ENCODE peak calls at places on chromosomes 6 and 20, in four cellular contexts. K, P, R and D are unnamed samples. For H3K4me1, the result is how much of the 10 kb centered on the place peaks cover.

GRCh38 chr6:166006593-166007301 is 160.9 kb downstream of the TBXT start:
- DNase-seq in K (no peak), P (peak), R (no peak), D (peak)

GRCh38 chr6:89944826-89945407 is 50.6 kb downstream of the GJA10 start:
- DNase-seq in K (no peak), P (peak), R (no peak), D (peak)

GRCh38 chr20:37394543-37395410 is 48.8 kb downstream of the SRC start:
- DNase-seq in K (no peak), P (no peak), R (no peak), D (no peak)

GRCh38 chr20:23133560-23133998 is 47.5 kb upstream of the CD93 start:
- DNase-seq in K (no peak), P (no peak), R (no peak), D (no peak)

GRCh38 chr6:42165016-42165415 is 8.1 kb upstream of the GUCA1A start:
- DNase-seq in K (no peak), P (peak), R (no peak), D (no peak)

GRCh38 chr20:32004963-32005362 is 5.3 kb upstream of the CCM2L start:
- DNase-seq in K (no peak), P (peak), R (no peak), D (peak)

GRCh38 chr20:63254536-63255384 is 497 bp upstream of the NKAIN4 start:
- DNase-seq in K (peak), P (no peak), R (no peak), D (peak)

GRCh38 chr6:106820412-106820852 is 154.1 kb downstream of the CD24 start:
- DNase-seq in K (no peak), P (peak), R (no peak), D (peak)

GRCh38 chr6:30100585-30101422 is 12.1 kb downstream of the TRIM31 start:
- DNase-seq in K (no peak), P (no peak), R (no peak), D (no peak)

GRCh38 chr6:165222315-165223025 is 86.9 kb downstream of the C6orf118 start:
- DNase-seq in K (no peak), P (no peak), R (no peak), D (no peak)

GRCh38 chr20:7010584-7010983 is 243.1 kb downstream of the BMP2 start:
- DNase-seq in K (no peak), P (no peak), R (no peak), D (peak)

GRCh38 chr20:36177716-36178115 is 23.2 kb downstream of the EPB41L1 start:
- DNase-seq in K (no peak), P (no peak), R (no peak), D (no peak)

GRCh38 chr6:144331610-144332009 is 46.5 kb downstream of the UTRN start:
- DNase-seq in K (no peak), P (peak), R (no peak), D (peak)

GRCh38 chr6:51090343-51090742 is 271.7 kb downstream of the TFAP2B start:
- DNase-seq in K (no peak), P (no peak), R (no peak), D (no peak)

GRCh38 chr6:34324738-34325444 is 67.6 kb downstream of the NUDT3 start:
- DNase-seq in K (no peak), P (peak), R (no peak), D (no peak)

GRCh38 chr6:30544666-30545272 is 11.5 kb downstream of the GNL1 start:
- DNase-seq in K (peak), P (peak), R (no peak), D (peak)

GRCh38 chr6:31908791-31909190 is 6.9 kb upstream of the ZBTB12 start:
- DNase-seq in K (no peak), P (peak), R (no peak), D (no peak)

GRCh38 chr6:22271044-22271443 is 25.8 kb downstream of the PRL start:
- DNase-seq in K (no peak), P (peak), R (no peak), D (no peak)

GRCh38 chr6:136341967-136342366 is 52.3 kb upstream of the BCLAF1 start:
- DNase-seq in K (no peak), P (no peak), R (no peak), D (no peak)

GRCh38 chr20:20549267-20549612 is 163.2 kb downstream of the RALGAPA2 start:
- DNase-seq in K (no peak), P (no peak), R (no peak), D (peak)

GRCh38 chr6:156953478-156954146 is 176.4 kb downstream of the ARID1B start:
- DNase-seq in K (peak), P (peak), R (no peak), D (peak)

GRCh38 chr6:137951064-137951597 is 84.1 kb downstream of the TNFAIP3 start:
- DNase-seq in K (no peak), P (no peak), R (no peak), D (no peak)

GRCh38 chr6:106107043-106107613 is 21.0 kb downstream of the PRDM1 start:
- DNase-seq in K (no peak), P (no peak), R (no peak), D (no peak)

GRCh38 chr6:126388235-126388634 is 48.3 kb downstream of the CENPW start:
- DNase-seq in K (no peak), P (no peak), R (no peak), D (no peak)

GRCh38 chr20:5465281-5465680 is 148.5 kb upstream of the PROKR2 start:
- DNase-seq in K (no peak), P (no peak), R (no peak), D (no peak)

GRCh38 chr6:35043381-35043780 is 97.8 kb downstream of the TCP11 start:
- DNase-seq in K (no peak), P (no peak), R (no peak), D (no peak)

GRCh38 chr6:38155144-38155543 is 335.6 kb downstream of the ZFAND3 start:
- DNase-seq in K (no peak), P (peak), R (no peak), D (no peak)

GRCh38 chr20:21099653-21100589 is 6.2 kb downstream of the LINC00237 start:
- DNase-seq in K (no peak), P (peak), R (no peak), D (peak)

GRCh38 chr6:42979523-42980177 is 669 bp upstream of the PEX6 start:
- DNase-seq in K (no peak), P (peak), R (no peak), D (no peak)

GRCh38 chr6:21278078-21278790 is 315.3 kb upstream of the SOX4 start:
- DNase-seq in K (no peak), P (no peak), R (no peak), D (no peak)

GRCh38 chr6:169224185-169224695 is 29.4 kb downstream of the THBS2 start:
- DNase-seq in K (no peak), P (peak), R (no peak), D (no peak)

GRCh38 chr6:160519603-160520042 is 144.5 kb downstream of the LPA start:
- DNase-seq in K (no peak), P (no peak), R (no peak), D (peak)

GRCh38 chr20:14644698-14645097 is 307.3 kb upstream of the FLRT3 start:
- DNase-seq in K (no peak), P (no peak), R (no peak), D (no peak)

GRCh38 chr6:99602519-99603420 is 3.9 kb upstream of the PRDM13 start:
- DNase-seq in K (no peak), P (no peak), R (no peak), D (no peak)

GRCh38 chr6:5778317-5778857 is 228.3 kb downstream of the NRN1 start:
- DNase-seq in K (no peak), P (no peak), R (no peak), D (no peak)

GRCh38 chr20:7770578-7770977 is 169.7 kb downstream of the HAO1 start:
- DNase-seq in K (no peak), P (no peak), R (no peak), D (no peak)

GRCh38 chr6:138182939-138183791 is 21.4 kb downstream of the ARFGEF3 start:
- DNase-seq in K (no peak), P (no peak), R (no peak), D (no peak)

DNA sequence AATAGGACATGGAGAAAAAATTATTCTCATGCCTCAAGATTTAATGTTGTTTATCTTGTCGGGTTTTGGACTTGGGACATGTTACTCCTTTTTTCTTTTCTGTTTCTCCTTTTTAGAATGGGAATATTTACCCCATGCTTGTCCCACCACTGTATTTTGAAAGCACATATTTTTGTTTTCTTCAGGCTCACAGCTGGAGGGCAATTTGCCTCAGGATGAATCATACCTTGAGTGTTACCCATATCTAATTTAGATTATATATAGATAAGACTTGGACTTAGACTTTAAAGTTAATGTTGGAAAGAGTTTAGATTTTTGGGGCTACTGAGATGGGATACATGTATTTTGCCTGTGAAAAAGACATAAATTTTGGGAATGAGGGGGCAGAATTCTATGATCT is 541.6 kb upstream of the MAN1A1 start:
- DNase-seq in K (no peak), P (no peak), R (no peak), D (peak)
- H3K4me1 ChIP-seq in K (under half), P (under half), R (under half), D (under half)

DNA sequence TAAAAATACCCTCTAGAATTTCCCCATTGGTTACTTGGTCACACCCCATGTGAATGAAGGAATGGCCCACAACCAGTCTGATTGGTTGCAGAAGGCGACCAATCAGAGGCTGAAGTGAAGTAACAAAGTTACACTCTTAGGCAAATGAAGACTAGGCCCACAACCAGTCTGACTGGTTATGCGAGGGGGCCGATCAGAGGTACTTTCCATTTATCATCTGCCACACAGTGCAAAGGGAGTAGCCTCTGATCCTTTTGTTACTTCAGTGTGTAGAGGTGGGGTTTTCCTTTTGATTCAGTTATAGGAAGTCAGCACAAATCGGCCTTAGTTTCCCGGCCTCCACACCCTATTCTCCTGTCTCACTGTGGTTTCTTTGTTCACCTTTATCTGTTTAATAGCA is 61.2 kb upstream of the SGK1 start:
- DNase-seq in K (no peak), P (no peak), R (peak), D (peak)
- H2BK120ac ChIP-seq in K (no peak), P (no peak), R (no peak), D (no peak)

DNA sequence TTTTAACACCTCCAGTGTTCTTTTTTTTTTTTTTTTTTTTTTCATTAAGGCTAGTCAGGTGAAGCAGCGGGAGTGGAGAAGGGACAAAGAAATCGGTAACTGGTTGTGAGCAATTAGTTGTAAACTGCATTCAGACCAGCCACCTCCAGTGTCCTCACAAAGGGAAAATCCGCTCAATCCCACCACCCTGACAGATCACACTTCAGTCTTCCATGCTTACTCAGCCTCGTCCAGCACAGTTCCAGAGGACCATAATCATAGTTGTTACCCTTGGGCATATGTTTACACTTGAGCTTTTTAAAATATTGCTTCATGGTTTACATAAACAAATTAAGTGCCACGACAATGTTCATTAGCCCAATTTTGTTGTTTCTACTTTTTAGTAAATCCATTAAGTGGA is 10.2 kb downstream of the DYNLRB1 start:
- DNase-seq in K (no peak), P (peak), R (no peak), D (no peak)
- H3K4me1 ChIP-seq in K (under half), P (under half), R (under half), D (under half)

GRCh38 chr20:12883507-12883885 is 125.3 kb upstream of the SPTLC3 start:
- DNase-seq in K (no peak), P (no peak), R (no peak), D (no peak)

GRCh38 chr20:12886618-12887363 is 122.0 kb upstream of the SPTLC3 start:
- DNase-seq in K (no peak), P (no peak), R (no peak), D (no peak)

DNA sequence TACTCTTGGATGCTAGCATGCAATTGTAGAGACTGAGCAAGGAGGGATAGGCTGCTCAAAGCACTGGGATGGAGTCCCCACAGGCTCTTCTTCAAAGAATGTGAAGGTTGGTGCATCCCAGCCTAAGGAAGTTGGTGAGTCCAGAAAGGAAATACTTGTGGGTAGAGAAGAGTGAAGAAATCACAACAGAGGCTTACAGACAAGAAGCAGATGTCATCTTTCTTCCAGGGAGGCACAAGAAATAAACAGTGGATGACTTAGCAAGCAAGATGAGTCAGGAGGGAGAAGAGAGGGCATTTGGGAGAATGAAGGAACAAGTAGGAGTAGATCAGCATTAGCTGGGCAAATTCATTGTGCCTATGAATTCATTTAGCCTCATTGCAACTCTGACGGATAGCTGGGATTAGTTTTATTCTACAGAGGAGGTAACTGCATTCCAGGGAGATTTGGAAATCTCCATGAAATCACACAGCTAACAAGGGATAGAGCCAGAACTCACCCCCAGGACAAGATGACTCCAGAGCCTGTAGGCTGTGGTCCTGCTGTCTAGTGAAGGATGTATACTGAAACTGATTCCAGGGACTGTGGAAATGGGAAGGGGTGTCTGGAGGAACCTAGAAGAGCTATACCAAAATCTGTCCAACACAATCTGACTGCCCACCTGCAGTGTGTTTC is 125.8 kb upstream of the SPTLC3 start:
- DNase-seq in K (no peak), P (peak), R (no peak), D (no peak)
- H2BK120ac ChIP-seq in K (no peak), P (no peak), R (no peak), D (no peak)

DNA sequence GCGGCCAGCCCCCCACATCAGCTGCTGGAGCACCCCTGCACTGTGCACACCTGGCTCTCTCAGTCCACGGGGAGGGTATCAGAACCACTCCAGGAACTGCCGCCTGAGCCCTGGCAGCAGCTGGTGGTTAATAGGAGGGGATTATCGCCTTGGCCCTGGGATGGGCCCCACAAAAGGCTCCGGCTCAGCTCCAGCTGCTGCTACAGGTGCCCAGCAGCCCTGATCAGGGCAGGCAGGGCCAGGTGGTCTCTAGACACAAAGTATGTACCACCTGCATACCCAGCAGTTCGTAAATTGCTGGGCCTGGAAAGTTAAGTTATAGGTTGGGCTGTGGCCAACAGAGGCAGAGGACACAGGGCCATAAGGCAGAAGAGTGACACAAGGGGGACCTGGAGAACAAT is 35.1 kb downstream of the RRBP1 start:
- DNase-seq in K (no peak), P (no peak), R (no peak), D (no peak)
- H3K4me1 ChIP-seq in K (under half), P (under half), R (under half), D (under half)

GRCh38 chr6:15322184-15322583 is 76.3 kb downstream of the JARID2 start:
- DNase-seq in K (no peak), P (no peak), R (no peak), D (no peak)
- H2BK120ac ChIP-seq in K (no peak), P (no peak), R (no peak), D (no peak)

GRCh38 chr6:299050-299980 is 7.0 kb downstream of the DUSP22 start:
- DNase-seq in K (no peak), P (peak), R (no peak), D (no peak)
- H3K4me1 ChIP-seq in K (under half), P (under half), R (under half), D (under half)

GRCh38 chr6:53359088-53359842 is 10.5 kb upstream of the ELOVL5 start:
- DNase-seq in K (peak), P (peak), R (peak), D (peak)

GRCh38 chr6:53361549-53362031 is 12.8 kb upstream of the ELOVL5 start:
- DNase-seq in K (no peak), P (peak), R (no peak), D (no peak)

GRCh38 chr6:53358440-53359087 is 9.8 kb upstream of the ELOVL5 start:
- DNase-seq in K (no peak), P (no peak), R (no peak), D (no peak)

GRCh38 chr6:53357576-53358343 is 9.0 kb upstream of the ELOVL5 start:
- DNase-seq in K (no peak), P (no peak), R (no peak), D (no peak)

DNA sequence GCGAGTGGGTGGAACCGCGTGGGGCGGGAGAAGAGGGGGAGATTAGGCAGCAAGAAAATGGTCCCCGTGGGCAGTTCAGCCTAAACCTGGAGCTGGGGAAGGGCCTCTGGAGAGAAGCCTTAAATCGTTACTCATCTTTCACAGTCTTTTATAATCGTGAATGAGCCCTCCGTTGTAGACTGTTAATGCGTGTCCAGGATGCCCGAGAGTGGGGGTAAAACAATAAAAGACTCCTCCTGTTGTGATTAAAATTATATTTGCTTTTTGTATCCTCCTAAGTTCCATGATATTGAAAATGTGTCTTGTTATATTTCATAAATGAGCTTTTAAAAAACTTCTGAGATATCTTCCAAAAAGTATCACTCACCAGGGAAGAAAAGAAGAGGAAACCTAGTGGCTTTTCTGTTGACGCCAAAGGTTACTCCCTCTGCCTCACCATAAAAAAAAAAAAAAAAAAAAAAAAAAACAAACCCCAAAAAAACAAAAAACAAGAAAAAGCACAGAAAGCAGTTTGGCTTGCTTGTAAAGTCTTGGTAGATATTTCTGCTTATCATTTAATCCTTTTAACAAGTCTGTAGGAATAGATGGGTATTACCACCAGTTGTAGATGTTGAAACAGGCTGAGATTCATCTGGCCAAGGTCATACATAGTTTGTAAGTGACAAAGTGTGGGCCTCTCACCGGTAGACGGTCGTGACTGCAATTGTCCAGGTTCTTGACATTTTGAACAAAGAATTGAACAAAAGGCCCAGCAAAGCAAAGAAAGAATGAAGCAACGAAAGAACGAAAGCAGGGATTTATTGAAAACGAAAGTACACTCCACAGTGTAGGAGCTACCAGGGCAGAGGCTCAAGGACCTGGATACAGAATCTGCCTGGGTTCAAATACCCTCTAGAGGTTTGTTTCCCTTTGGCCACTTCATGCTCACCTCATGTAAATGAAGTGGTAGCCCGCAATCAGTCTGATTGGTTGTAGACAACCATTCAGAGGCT is 11.4 kb upstream of the ELOVL5 start:
- DNase-seq in K (no peak), P (peak), R (no peak), D (peak)
- H2BK120ac ChIP-seq in K (peak), P (peak), R (peak), D (peak)